ENCODE peak calls at places on chromosomes 11 and 22, in ten cellular contexts. L is AG09309, K is neural progenitor cell, N is GM23338, X is BE2C, B is tibial artery, W is psoas muscle, S is heart left ventricle, C is fibroblast of mammary gland, M is uterus. T is an unnamed sample.

GRCh38 chr11:13009921-13010736 is 1.0 kb downstream of the RASSF10 start:
- DNase-seq in K (peak), W (peak), S (no peak), C (peak), X (peak), B (no peak), L (no peak), N (peak), M (no peak), T (no peak)

GRCh38 chr22:17785185-17786184 is 11.2 kb upstream of the BID start:
- DNase-seq in B (no peak), X (no peak), S (peak), M (no peak), L (no peak), N (peak), K (peak), C (peak), W (peak), T (no peak)

GRCh38 chr22:36986242-36986821 is 32.9 kb downstream of the TST start:
- DNase-seq in S (no peak), B (no peak), C (peak), L (no peak), W (no peak), K (peak), N (peak), M (no peak), X (peak), T (no peak)

GRCh38 chr11:134662629-134663360 is 250.8 kb upstream of the B3GAT1 start:
- DNase-seq in L (no peak), M (no peak), X (no peak), S (no peak), K (no peak), W (no peak), N (no peak), C (no peak), B (peak), T (no peak)

GRCh38 chr11:57637626-57638004 is 12.1 kb downstream of the YPEL4 start:
- DNase-seq in W (no peak), S (no peak), B (no peak), L (no peak), C (no peak), K (peak), M (no peak), X (no peak), N (peak), T (no peak)

GRCh38 chr22:45197606-45198462 is 34.1 kb downstream of the NUP50 start:
- DNase-seq in M (no peak), N (no peak), K (no peak), C (no peak), S (no peak), B (no peak), L (no peak), X (no peak), W (no peak), T (no peak)

GRCh38 chr22:22127100-22127499 is 117.5 kb upstream of the VPREB1 start:
- DNase-seq in L (no peak), M (no peak), S (no peak), X (no peak), K (no peak), W (no peak), C (no peak), N (no peak), B (no peak), T (no peak)

GRCh38 chr11:20670932-20671403 is 1.6 kb downstream of the NELL1 start:
- DNase-seq in M (no peak), W (no peak), N (peak), S (no peak), L (no peak), X (no peak), B (no peak), K (peak), C (no peak), T (no peak)

GRCh38 chr22:31345331-31346254 is 553 bp downstream of the PATZ1 start:
- DNase-seq in S (peak), X (peak), W (peak), K (peak), C (peak), L (no peak), M (peak), N (peak), B (peak), T (peak)

GRCh38 chr11:46808804-46809431 is 37.2 kb downstream of the CKAP5 start:
- DNase-seq in N (peak), C (peak), S (no peak), M (no peak), B (no peak), X (no peak), L (peak), W (no peak), K (no peak), T (no peak)

GRCh38 chr11:45530111-45530510 is 135.3 kb downstream of the CHST1 start:
- DNase-seq in M (no peak), X (no peak), N (no peak), L (no peak), S (no peak), W (no peak), C (no peak), B (no peak), K (no peak), T (no peak)

GRCh38 chr11:99316761-99317475 is 296.2 kb downstream of the CNTN5 start:
- DNase-seq in M (no peak), N (no peak), S (peak), C (no peak), X (peak), L (no peak), K (no peak), B (no peak), W (no peak), T (no peak)

GRCh38 chr11:1785749-1786261 is 22.1 kb upstream of the CTSD start:
- DNase-seq in K (peak), L (no peak), X (no peak), C (no peak), W (no peak), B (no peak), M (no peak), N (no peak), S (no peak), T (no peak)

GRCh38 chr11:115580927-115581680 is 76.9 kb upstream of the CADM1 start:
- DNase-seq in M (no peak), K (no peak), L (no peak), C (no peak), X (peak), N (no peak), S (peak), W (peak), B (no peak), T (no peak)

GRCh38 chr11:45148276-45148675 is 1.8 kb downstream of the PRDM11 start:
- DNase-seq in K (no peak), N (no peak), W (no peak), M (no peak), B (peak), X (no peak), C (no peak), S (no peak), L (no peak), T (no peak)

GRCh38 chr11:31767665-31768064 is 43.5 kb downstream of the PAX6 start:
- DNase-seq in L (no peak), M (no peak), S (no peak), W (no peak), C (no peak), N (peak), K (peak), X (no peak), B (no peak), T (no peak)

GRCh38 chr22:27476318-27476717 is 325.2 kb downstream of the MN1 start:
- DNase-seq in N (no peak), C (no peak), B (no peak), W (no peak), X (no peak), M (no peak), L (no peak), S (no peak), K (no peak), T (no peak)

GRCh38 chr22:39007177-39007576 is 6.9 kb upstream of the APOBEC3C start:
- DNase-seq in W (no peak), S (no peak), B (no peak), K (no peak), X (no peak), M (no peak), L (no peak), C (no peak), N (no peak), T (no peak)

GRCh38 chr22:38997518-38997917 is 15.4 kb downstream of the APOBEC3B start:
- DNase-seq in M (no peak), N (no peak), B (no peak), X (no peak), L (no peak), C (no peak), K (no peak), S (no peak), W (no peak), T (no peak)

DNA sequence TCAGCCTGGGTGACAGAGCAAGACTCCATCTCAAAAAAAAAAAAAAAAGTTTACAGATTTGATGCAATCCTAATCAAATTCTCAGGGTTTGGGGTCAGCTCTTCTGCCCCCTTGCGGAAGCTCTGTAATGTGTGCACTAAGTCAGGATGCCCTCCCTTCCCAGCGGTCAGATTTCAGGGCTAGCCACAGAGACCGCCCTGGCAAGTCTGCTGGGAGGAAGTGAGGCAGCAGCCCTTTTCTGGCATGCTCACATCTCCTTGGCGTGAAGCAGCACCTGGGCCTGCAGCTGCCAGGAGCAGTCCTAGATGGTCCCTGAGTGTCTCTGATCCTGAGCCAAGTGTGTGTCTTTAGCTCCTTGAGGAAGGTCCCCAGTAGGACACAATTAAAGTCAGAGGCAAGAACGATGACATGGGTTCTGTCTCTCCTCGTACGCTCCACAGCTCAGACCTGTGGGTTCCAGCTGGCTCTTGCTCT is 10.9 kb upstream of the APOBEC3C start:
- DNase-seq in M (peak), B (peak), C (peak), N (peak), K (peak), X (peak), W (peak), S (peak), L (peak), T (no peak)
- TF ChIP-seq CTCF in M (peak), B (peak), C (peak), N (peak), K (peak), X (peak), W (peak), S (peak), L (peak), T (peak)

GRCh38 chr11:79165908-79166307 is 274.9 kb downstream of the TENM4 start:
- DNase-seq in M (no peak), K (no peak), C (no peak), B (no peak), N (no peak), W (no peak), L (no peak), S (no peak), X (no peak), T (no peak)

GRCh38 chr11:79167510-79168188 is 273.2 kb downstream of the TENM4 start:
- DNase-seq in S (no peak), C (peak), B (no peak), X (no peak), K (no peak), L (no peak), N (no peak), W (no peak), M (no peak), T (no peak)

GRCh38 chr11:79173615-79174014 is 267.2 kb downstream of the TENM4 start:
- DNase-seq in W (peak), M (no peak), C (peak), S (peak), B (peak), L (peak), N (peak), X (no peak), K (no peak), T (peak)

GRCh38 chr11:79170289-79170688 is 270.5 kb downstream of the TENM4 start:
- DNase-seq in X (no peak), K (no peak), B (no peak), W (no peak), N (no peak), S (no peak), C (peak), L (no peak), M (no peak), T (no peak)

GRCh38 chr11:79168530-79169110 is 272.2 kb downstream of the TENM4 start:
- DNase-seq in S (no peak), L (no peak), K (no peak), B (no peak), W (no peak), M (no peak), C (no peak), N (no peak), X (no peak), T (no peak)
- H3K4me3 ChIP-seq in S (no peak), L (no peak), K (no peak), B (no peak), W (no peak), M (no peak), C (no peak), N (no peak), X (no peak), T (no peak)

GRCh38 chr11:73257342-73258103 is 14.6 kb upstream of the P2RY6 start:
- DNase-seq in L (peak), W (peak), K (peak), N (peak), M (peak), B (peak), C (peak), S (peak), X (no peak), T (peak)

GRCh38 chr11:73248526-73249185 is 23.5 kb upstream of the P2RY6 start:
- DNase-seq in L (no peak), N (no peak), W (no peak), S (no peak), M (no peak), X (no peak), C (no peak), B (peak), K (no peak), T (no peak)

GRCh38 chr11:73249858-73250773 is 22.0 kb upstream of the P2RY6 start:
- DNase-seq in C (no peak), M (no peak), L (no peak), W (no peak), B (peak), K (no peak), N (no peak), S (no peak), X (no peak), T (no peak)

GRCh38 chr11:73249304-73249703 is 22.8 kb upstream of the P2RY6 start:
- DNase-seq in S (no peak), N (no peak), L (no peak), C (peak), K (no peak), M (no peak), X (no peak), W (no peak), B (peak), T (no peak)

GRCh38 chr11:73252577-73253191 is 19.5 kb upstream of the P2RY6 start:
- DNase-seq in X (no peak), K (peak), L (no peak), N (peak), W (no peak), C (no peak), S (no peak), M (no peak), B (peak), T (peak)
- TF ChIP-seq CTCF in X (peak), K (peak), L (no peak), N (peak), W (no peak), C (no peak), S (no peak), M (no peak), B (no peak), T (no peak)

DNA sequence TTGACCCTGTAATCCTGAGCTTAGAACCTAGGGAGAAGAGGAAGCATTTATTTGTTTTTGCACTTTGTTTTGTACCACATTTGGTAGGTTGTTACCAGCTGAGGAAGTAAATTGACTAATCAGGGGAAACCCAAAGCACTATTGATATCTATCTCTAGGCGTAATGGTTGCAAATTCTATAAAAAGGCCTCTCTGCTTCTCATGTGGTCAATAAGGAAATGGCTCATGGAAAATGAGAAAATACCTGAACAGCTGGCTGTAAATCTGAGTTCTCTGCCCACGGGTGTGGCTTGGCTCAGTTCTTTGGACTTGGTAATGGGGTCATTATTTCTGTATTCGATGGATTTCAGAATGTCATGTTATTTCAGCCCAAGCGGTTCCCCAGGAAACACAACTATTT is 42.4 kb downstream of the BARX2 start:
- DNase-seq in C (no peak), M (no peak), K (no peak), S (no peak), W (no peak), X (no peak), N (no peak), L (no peak), B (no peak), T (no peak)
- H3K4me3 ChIP-seq in C (no peak), M (no peak), K (no peak), S (no peak), W (no peak), X (no peak), N (no peak), L (no peak), B (no peak), T (no peak)

GRCh38 chr11:78493413-78493975 is 75.9 kb upstream of the GAB2 start:
- DNase-seq in X (no peak), K (no peak), S (no peak), B (no peak), C (no peak), M (no peak), L (no peak), N (no peak), W (no peak), T (no peak)
- TF ChIP-seq CTCF in X (no peak), K (no peak), S (no peak), B (no peak), C (no peak), M (no peak), L (no peak), N (no peak), W (no peak), T (no peak)

GRCh38 chr11:64883575-64883974 is 5.2 kb upstream of the EHD1 start:
- DNase-seq in C (no peak), W (no peak), N (no peak), M (no peak), B (no peak), X (no peak), L (no peak), S (no peak), K (no peak), T (no peak)
- H3K4me3 ChIP-seq in C (no peak), W (no peak), N (no peak), M (no peak), B (no peak), X (no peak), L (no peak), S (no peak), K (no peak), T (no peak)

DNA sequence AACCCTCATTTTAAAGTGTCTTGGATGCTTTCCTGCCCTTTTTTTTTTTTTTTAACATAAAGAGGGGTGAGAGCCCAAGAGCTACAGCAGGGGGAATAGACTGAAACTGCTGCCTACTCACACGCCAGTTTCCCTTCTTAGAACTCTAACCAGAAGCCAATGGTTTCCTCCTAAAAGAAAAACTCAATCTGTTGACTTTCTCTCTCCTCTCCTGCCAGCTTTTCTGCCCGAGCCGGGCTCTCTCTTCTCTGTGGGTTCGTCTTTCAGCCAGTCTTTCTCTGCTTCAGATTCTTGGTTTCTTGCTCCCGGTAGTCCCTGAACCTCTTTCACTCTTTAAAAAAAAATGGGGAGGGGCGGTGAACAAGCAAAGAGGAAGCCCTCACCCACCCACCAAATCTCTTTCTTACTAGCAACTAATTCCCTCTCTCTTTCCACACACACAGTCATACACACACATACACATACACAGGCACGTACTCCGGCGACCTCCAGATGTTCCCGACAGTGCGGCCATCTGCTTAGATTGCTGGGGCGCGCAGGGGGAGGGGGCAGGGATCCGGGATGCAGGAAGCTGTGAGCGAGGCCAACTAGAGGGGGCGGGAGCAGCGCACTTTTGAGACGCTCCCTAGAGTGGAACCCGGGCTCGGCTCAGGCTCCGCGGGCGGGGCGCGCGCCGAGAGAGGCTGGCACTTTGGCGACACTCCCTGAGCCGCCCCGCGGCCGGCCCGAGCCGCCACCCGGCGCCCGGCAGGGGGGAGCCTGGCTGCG is 446 bp upstream of the TSKU start:
- DNase-seq in B (peak), S (peak), X (peak), C (peak), L (peak), K (peak), M (peak), W (peak), N (peak), T (peak)
- TF ChIP-seq CTCF in B (no peak), S (no peak), X (no peak), C (no peak), L (no peak), K (no peak), M (peak), W (no peak), N (no peak), T (no peak)

T was measured in ascending aorta.